ENCODE peak calls at places on chromosome 12, in six cellular contexts. J is activated T-helper 9 cell treated with anti-CD3 and anti-CD28 coated beads, Interleukin-2, amount 50 U/mL, for 16 hours; W is upper lobe of left lung; D is AG10803; S is GM03348; E is stimulated activated naive B cell treated with anti-CD40 and anti-IgM and Interleukin-4, amounts not matched to agents 10 μg/mL and 1 μg/mL and 100 μg/mL, for 72 hours. I is an unnamed sample.

GRCh38 chr12:67594888-67595287 is 53.7 kb upstream of the DYRK2 start:
- DNase-seq in J (no peak), W (no peak), D (no peak), S (no peak), E (no peak), I (no peak)

GRCh38 chr12:13436182-13436581 is 239.7 kb downstream of the EMP1 start:
- DNase-seq in J (no peak), W (no peak), D (no peak), S (no peak), E (no peak), I (no peak)

GRCh38 chr12:110776410-110776809 is 33.7 kb upstream of the PPP1CC start:
- DNase-seq in J (peak; percentile 30), W (no peak), D (no peak), S (no peak), E (peak; percentile 67), I (peak; percentile 82)

GRCh38 chr12:2358986-2359658 is 306.3 kb downstream of the CACNA1C start:
- DNase-seq in J (no peak), W (no peak), D (no peak), S (no peak), E (no peak), I (no peak)

GRCh38 chr12:78951746-78952532 is 87.4 kb downstream of the SYT1 start:
- DNase-seq in J (no peak), W (no peak), D (no peak), S (no peak), E (no peak), I (no peak)

GRCh38 chr12:114166360-114166759 is 200.2 kb upstream of the RBM19 start:
- DNase-seq in J (no peak), W (no peak), D (peak; percentile 53), S (peak; percentile 54), E (no peak), I (peak; percentile 12)

GRCh38 chr12:115485967-115486366 is 791.5 kb downstream of the MED13L start:
- DNase-seq in J (no peak), W (no peak), D (no peak), S (no peak), E (no peak), I (no peak)

GRCh38 chr12:49292729-49293055 is 2.3 kb upstream of the PRPH start:
- DNase-seq in J (no peak), W (no peak), D (no peak), S (no peak), E (no peak), I (no peak)

GRCh38 chr12:6335451-6336078 is 6.3 kb downstream of the TNFRSF1A start:
- DNase-seq in J (peak; percentile 79), W (peak; percentile 80), D (peak; percentile 84), S (peak; percentile 84), E (peak; percentile 56), I (peak; percentile 92)

GRCh38 chr12:29891792-29892191 is 108.0 kb upstream of the TMTC1 start:
- DNase-seq in J (no peak), W (no peak), D (no peak), S (no peak), E (no peak), I (no peak)